ENCODE peak calls at places on chromosome 2, in five cellular contexts. One of them, this sample, is unnamed.

GRCh38 chr2:169452080-169452479 is 27.2 kb upstream of the BBS5 start:
- DNase-seq in adrenal gland: no peak
- DNase-seq in OCI-LY7: peak; percentile 48
- DNase-seq in pancreas: no peak
- DNase-seq in DND-41: no peak
- DNase-seq in this sample: no peak

GRCh38 chr2:222982010-222982908 is 69.7 kb upstream of the KCNE4 start:
- DNase-seq in adrenal gland: peak; percentile 51
- DNase-seq in OCI-LY7: peak; percentile 61
- DNase-seq in pancreas: peak; percentile 61
- DNase-seq in DND-41: peak; percentile 14
- DNase-seq in this sample: no peak

GRCh38 chr2:127589358-127589757 is 53.9 kb downstream of the MYO7B start:
- DNase-seq in adrenal gland: peak; percentile 1
- DNase-seq in OCI-LY7: no peak
- DNase-seq in pancreas: peak; percentile 5
- DNase-seq in DND-41: no peak
- DNase-seq in this sample: no peak

GRCh38 chr2:185796758-185797157 is 58.2 kb downstream of the FSIP2 start:
- DNase-seq in adrenal gland: no peak
- DNase-seq in OCI-LY7: no peak
- DNase-seq in pancreas: no peak
- DNase-seq in DND-41: no peak
- DNase-seq in this sample: no peak

GRCh38 chr2:11805920-11806319 is 59.5 kb downstream of the LPIN1 start:
- DNase-seq in adrenal gland: no peak
- DNase-seq in OCI-LY7: no peak
- DNase-seq in pancreas: no peak
- DNase-seq in DND-41: no peak
- DNase-seq in this sample: no peak

GRCh38 chr2:209473930-209474419 is 50.1 kb downstream of the MAP2 start:
- DNase-seq in adrenal gland: no peak
- DNase-seq in OCI-LY7: no peak
- DNase-seq in pancreas: no peak
- DNase-seq in DND-41: peak; percentile 7
- DNase-seq in this sample: no peak

GRCh38 chr2:104412384-104412783 is 441.5 kb upstream of the POU3F3 start:
- DNase-seq in adrenal gland: no peak
- DNase-seq in OCI-LY7: peak; percentile 45
- DNase-seq in pancreas: no peak
- DNase-seq in DND-41: peak; percentile 21
- DNase-seq in this sample: no peak

GRCh38 chr2:186426153-186427016 is 59.7 kb upstream of the ZC3H15 start:
- DNase-seq in adrenal gland: no peak
- DNase-seq in OCI-LY7: peak; percentile 42
- DNase-seq in pancreas: no peak
- DNase-seq in DND-41: peak; percentile 15
- DNase-seq in this sample: no peak

GRCh38 chr2:62219407-62220159 is 23.7 kb downstream of the B3GNT2 start:
- DNase-seq in adrenal gland: no peak
- DNase-seq in OCI-LY7: no peak
- DNase-seq in pancreas: no peak
- DNase-seq in DND-41: no peak
- DNase-seq in this sample: no peak

GRCh38 chr2:134280231-134280630 is 26.4 kb downstream of the MGAT5 start:
- DNase-seq in adrenal gland: no peak
- DNase-seq in OCI-LY7: peak; percentile 48
- DNase-seq in pancreas: no peak
- DNase-seq in DND-41: no peak
- DNase-seq in this sample: no peak

GRCh38 chr2:224085246-224085645 is 46.2 kb upstream of the SERPINE2 start:
- DNase-seq in adrenal gland: no peak
- DNase-seq in OCI-LY7: no peak
- DNase-seq in pancreas: no peak
- DNase-seq in DND-41: no peak
- DNase-seq in this sample: no peak

GRCh38 chr2:181157326-181157725 is 176.9 kb downstream of the UBE2E3 start:
- DNase-seq in adrenal gland: no peak
- DNase-seq in OCI-LY7: no peak
- DNase-seq in pancreas: no peak
- DNase-seq in DND-41: no peak
- DNase-seq in this sample: no peak

GRCh38 chr2:20962939-20963543 is 80.8 kb downstream of the APOB start:
- DNase-seq in adrenal gland: peak; percentile 72
- DNase-seq in OCI-LY7: peak; percentile 66
- DNase-seq in pancreas: peak; percentile 62
- DNase-seq in DND-41: peak; percentile 67
- DNase-seq in this sample: peak; percentile 69

GRCh38 chr2:28637648-28638047 is 114.0 kb upstream of the PPP1CB start:
- DNase-seq in adrenal gland: no peak
- DNase-seq in OCI-LY7: no peak
- DNase-seq in pancreas: no peak
- DNase-seq in DND-41: no peak
- DNase-seq in this sample: no peak

GRCh38 chr2:220676695-220677094 is 895.4 kb downstream of the EPHA4 start:
- DNase-seq in adrenal gland: no peak
- DNase-seq in OCI-LY7: no peak
- DNase-seq in pancreas: no peak
- DNase-seq in DND-41: no peak
- DNase-seq in this sample: no peak

GRCh38 chr2:186460465-186460864 is 25.6 kb upstream of the ZC3H15 start:
- DNase-seq in adrenal gland: no peak
- DNase-seq in OCI-LY7: peak; percentile 18
- DNase-seq in pancreas: no peak
- DNase-seq in DND-41: no peak
- DNase-seq in this sample: no peak

GRCh38 chr2:13006829-13007715 is 290.3 kb downstream of the TRIB2 start:
- DNase-seq in adrenal gland: peak; percentile 59
- DNase-seq in OCI-LY7: peak; percentile 61
- DNase-seq in pancreas: peak; percentile 29
- DNase-seq in DND-41: peak; percentile 81
- DNase-seq in this sample: peak; percentile 67

DNA sequence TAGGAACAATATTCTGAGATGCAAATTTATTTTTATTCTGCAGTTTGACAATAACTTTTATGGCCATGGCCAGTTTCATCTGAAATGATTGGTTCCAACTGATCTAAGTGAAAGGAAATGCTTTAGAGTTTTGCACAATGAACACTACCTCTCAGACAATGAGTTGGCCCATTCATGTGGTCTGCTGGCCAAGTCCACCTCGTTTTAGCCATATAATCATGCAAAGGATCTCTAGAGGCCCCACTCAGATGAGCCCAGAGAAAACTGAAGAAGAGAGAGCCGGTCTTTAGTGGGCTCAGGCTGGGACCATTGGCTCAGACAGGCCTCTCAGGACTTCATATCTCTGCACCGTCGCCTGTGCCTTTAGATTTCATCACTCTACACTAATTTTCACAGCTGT is 254.7 kb downstream of the MREG start:
- DNase-seq in adrenal gland: no peak
- DNase-seq in OCI-LY7: no peak
- DNase-seq in pancreas: no peak
- DNase-seq in DND-41: no peak
- DNase-seq in this sample: no peak
- H3K4me3 ChIP-seq in adrenal gland: no peak overlapping the region
- H3K4me3 ChIP-seq in OCI-LY7: no peak overlapping the region
- H3K4me3 ChIP-seq in pancreas: no peak overlapping the region
- H3K4me3 ChIP-seq in DND-41: no peak overlapping the region
- H3K4me3 ChIP-seq in this sample: no peak overlapping the region

DNA sequence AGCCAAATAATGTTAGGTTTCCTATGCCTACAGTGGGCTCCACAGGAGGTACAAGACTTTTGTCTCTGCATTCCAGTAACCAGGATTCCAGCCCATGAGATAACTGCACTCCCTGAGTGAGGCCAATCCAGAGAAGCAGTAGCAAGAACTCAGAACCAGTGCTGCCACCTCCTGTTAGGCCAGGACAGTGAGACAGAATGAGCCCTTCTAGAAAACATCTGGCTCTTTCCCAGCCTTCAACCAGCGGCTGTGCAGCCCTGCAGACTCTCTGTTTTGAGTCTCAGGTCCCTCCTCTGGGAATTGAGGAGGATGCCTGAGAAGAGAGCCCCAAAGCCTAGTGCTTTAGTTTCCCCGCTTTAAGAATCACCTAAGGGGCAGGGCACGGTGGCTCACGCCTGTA is 44.2 kb downstream of the ARID5A start:
- DNase-seq in adrenal gland: no peak
- DNase-seq in OCI-LY7: peak; percentile 23
- DNase-seq in pancreas: no peak
- DNase-seq in DND-41: no peak
- DNase-seq in this sample: no peak
- H3K36me3 ChIP-seq in adrenal gland: no peaks in the 10 kb centered on the region
- H3K36me3 ChIP-seq in OCI-LY7: peaks cover 14% of the 10 kb centered on the region
- H3K36me3 ChIP-seq in pancreas: no peaks in the 10 kb centered on the region
- H3K36me3 ChIP-seq in DND-41: peaks cover 5% of the 10 kb centered on the region
- H3K36me3 ChIP-seq in this sample: no peaks in the 10 kb centered on the region

GRCh38 chr2:64866797-64867196 is 122.4 kb upstream of the SLC1A4 start:
- DNase-seq in adrenal gland: peak; percentile 27
- DNase-seq in OCI-LY7: no peak
- DNase-seq in pancreas: no peak
- DNase-seq in DND-41: no peak
- DNase-seq in this sample: no peak
- H3K4me3 ChIP-seq in adrenal gland: no peak overlapping the region
- H3K4me3 ChIP-seq in OCI-LY7: no peak overlapping the region
- H3K4me3 ChIP-seq in pancreas: no peak overlapping the region
- H3K4me3 ChIP-seq in DND-41: no peak overlapping the region
- H3K4me3 ChIP-seq in this sample: no peak overlapping the region

GRCh38 chr2:239146011-239146641 is 254.7 kb downstream of the HDAC4 start:
- DNase-seq in adrenal gland: no peak
- DNase-seq in OCI-LY7: no peak
- DNase-seq in pancreas: no peak
- DNase-seq in DND-41: no peak
- DNase-seq in this sample: no peak

GRCh38 chr2:239145601-239146000 is 255.2 kb downstream of the HDAC4 start:
- DNase-seq in adrenal gland: no peak
- DNase-seq in OCI-LY7: no peak
- DNase-seq in pancreas: no peak
- DNase-seq in DND-41: no peak
- DNase-seq in this sample: no peak

GRCh38 chr2:239147376-239147775 is 253.4 kb downstream of the HDAC4 start:
- DNase-seq in adrenal gland: no peak
- DNase-seq in OCI-LY7: no peak
- DNase-seq in pancreas: no peak
- DNase-seq in DND-41: no peak
- DNase-seq in this sample: no peak

GRCh38 chr2:239145106-239145505 is 255.7 kb downstream of the HDAC4 start:
- DNase-seq in adrenal gland: no peak
- DNase-seq in OCI-LY7: no peak
- DNase-seq in pancreas: no peak
- DNase-seq in DND-41: no peak
- DNase-seq in this sample: no peak

GRCh38 chr2:239146741-239147181 is 254.1 kb downstream of the HDAC4 start:
- DNase-seq in adrenal gland: no peak
- DNase-seq in OCI-LY7: no peak
- DNase-seq in pancreas: no peak
- DNase-seq in DND-41: no peak
- DNase-seq in this sample: no peak
- H3K36me3 ChIP-seq in adrenal gland: peaks cover 41% of the 10 kb centered on the region
- H3K36me3 ChIP-seq in OCI-LY7: no peaks in the 10 kb centered on the region
- H3K36me3 ChIP-seq in pancreas: peaks cover 6% of the 10 kb centered on the region
- H3K36me3 ChIP-seq in DND-41: peaks cover 100% of the 10 kb centered on the region
- H3K36me3 ChIP-seq in this sample: peaks cover 13% of the 10 kb centered on the region

DNA sequence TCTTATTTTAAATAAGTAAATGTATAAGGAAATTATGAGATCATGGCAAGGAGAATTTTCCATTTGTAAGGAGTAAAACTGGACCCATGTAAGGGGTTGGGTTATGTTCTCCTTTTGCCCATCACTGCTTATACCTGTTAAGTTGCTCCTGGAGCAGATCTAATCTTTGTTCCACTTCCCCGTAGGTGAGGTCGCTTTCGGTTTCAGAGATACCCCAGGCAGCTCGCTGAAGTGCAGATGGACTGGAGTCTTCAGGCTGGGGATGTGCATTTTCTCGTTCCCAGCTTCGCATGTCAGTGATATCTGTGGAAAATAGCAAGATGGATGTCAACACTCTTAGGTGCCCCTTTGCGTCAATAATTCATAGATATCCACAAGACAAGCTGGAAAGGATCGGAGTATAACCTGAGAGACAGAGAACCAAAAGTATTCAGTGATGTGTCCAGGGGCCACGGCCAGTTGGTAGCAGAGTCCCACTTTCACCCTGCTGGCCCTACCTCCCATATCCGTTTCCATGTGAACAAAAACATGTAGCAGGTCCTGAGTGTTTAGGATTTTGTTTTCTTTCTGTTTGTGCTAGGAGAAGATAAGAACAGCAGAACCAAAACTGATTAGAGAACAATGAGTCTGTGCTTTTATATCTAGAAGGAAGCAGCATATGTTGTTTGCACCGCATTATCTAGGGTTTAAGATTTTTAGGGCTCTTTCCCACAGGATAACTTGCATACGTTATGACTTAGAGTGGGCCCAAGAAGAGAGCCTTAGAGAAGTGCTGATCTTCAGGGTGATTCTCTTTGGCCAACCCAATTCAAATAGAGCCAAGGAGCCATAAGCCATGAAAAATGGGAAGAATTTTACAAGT is 36.0 kb downstream of the GCA start:
- DNase-seq in adrenal gland: no peak
- DNase-seq in OCI-LY7: peak; percentile 7
- DNase-seq in pancreas: no peak
- DNase-seq in DND-41: no peak
- DNase-seq in this sample: no peak
- H3K4me3 ChIP-seq in adrenal gland: no peak overlapping the region
- H3K4me3 ChIP-seq in OCI-LY7: no peak overlapping the region
- H3K4me3 ChIP-seq in pancreas: no peak overlapping the region
- H3K4me3 ChIP-seq in DND-41: no peak overlapping the region
- H3K4me3 ChIP-seq in this sample: no peak overlapping the region

GRCh38 chr2:101843471-101843870 is 146.0 kb downstream of the MAP4K4 start:
- DNase-seq in adrenal gland: no peak
- DNase-seq in OCI-LY7: no peak
- DNase-seq in pancreas: no peak
- DNase-seq in DND-41: no peak
- DNase-seq in this sample: no peak
- H3K36me3 ChIP-seq in adrenal gland: peaks cover 26% of the 10 kb centered on the region
- H3K36me3 ChIP-seq in OCI-LY7: peaks cover 95% of the 10 kb centered on the region
- H3K36me3 ChIP-seq in pancreas: peaks cover 27% of the 10 kb centered on the region
- H3K36me3 ChIP-seq in DND-41: peaks cover 96% of the 10 kb centered on the region
- H3K36me3 ChIP-seq in this sample: peaks cover 52% of the 10 kb centered on the region

DNA sequence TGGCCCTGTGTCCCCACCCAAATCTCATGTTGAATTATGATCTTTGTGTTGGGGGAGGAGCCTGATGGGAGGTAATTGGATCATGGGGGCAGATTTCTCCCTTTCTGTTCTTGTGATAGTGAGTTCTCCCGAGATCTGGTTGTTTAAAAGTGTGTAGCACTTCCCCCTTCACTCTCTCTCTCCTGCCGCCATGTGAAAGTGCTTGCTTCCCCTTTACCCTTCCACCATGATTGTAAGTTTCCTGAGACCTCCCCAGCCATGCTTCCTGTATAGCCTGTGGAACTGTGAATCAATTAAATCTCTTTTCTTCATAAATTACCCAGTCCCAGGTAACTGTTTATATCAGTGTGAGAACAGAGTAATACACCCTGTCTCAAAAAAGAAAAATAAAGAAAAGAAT is 25.5 kb downstream of the LRRFIP1 start:
- DNase-seq in adrenal gland: no peak
- DNase-seq in OCI-LY7: no peak
- DNase-seq in pancreas: no peak
- DNase-seq in DND-41: no peak
- DNase-seq in this sample: no peak
- H3K4me3 ChIP-seq in adrenal gland: no peak overlapping the region
- H3K4me3 ChIP-seq in OCI-LY7: no peak overlapping the region
- H3K4me3 ChIP-seq in pancreas: no peak overlapping the region
- H3K4me3 ChIP-seq in DND-41: no peak overlapping the region
- H3K4me3 ChIP-seq in this sample: no peak overlapping the region

This sample was measured in CD8-positive, alpha-beta T cell.